ENCODE peak calls at places on chromosomes 1 and 21, in six cellular contexts. N, D, P, B, Z and H are unnamed samples.

GRCh38 chr1:61642475-61643232 is 82.3 kb downstream of the TM2D1 start:
- DNase-seq in P (no peak), Z (no peak), N (no peak), D (no peak), B (no peak), H (peak; percentile 9)

GRCh38 chr1:113153116-113153803 is 80.3 kb downstream of the LRIG2 start:
- DNase-seq in Z (peak; percentile 45), D (no peak), N (no peak), P (no peak), B (no peak), H (no peak)

GRCh38 chr21:46636550-46637289 is 1.2 kb downstream of the PRMT2 start:
- DNase-seq in Z (no peak), P (no peak), B (no peak), D (no peak), N (no peak), H (no peak)

GRCh38 chr1:183241446-183241845 is 55.4 kb downstream of the LAMC2 start:
- DNase-seq in D (no peak), P (no peak), N (no peak), B (no peak), Z (peak; percentile 66), H (no peak)

GRCh38 chr1:3630161-3630611 is 5.4 kb downstream of the TPRG1L start:
- DNase-seq in P (no peak), N (no peak), Z (no peak), B (no peak), D (no peak), H (no peak)

GRCh38 chr1:43008106-43008424 is 49.4 kb upstream of the SLC2A1 start:
- DNase-seq in Z (no peak), P (no peak), D (no peak), B (no peak), N (peak; percentile 45), H (no peak)

GRCh38 chr1:117000142-117000541 is 1.4 kb upstream of the CD101 start:
- DNase-seq in P (no peak), B (no peak), D (no peak), Z (no peak), N (no peak), H (no peak)

GRCh38 chr1:155324717-155325595 is 4.3 kb downstream of the RUSC1 start:
- DNase-seq in N (peak; percentile 56), Z (peak; percentile 45), B (peak; percentile 78), P (peak; percentile 67), D (peak; percentile 46), H (peak; percentile 81)

GRCh38 chr1:147167361-147167760 is 4.9 kb downstream of the PRKAB2 start:
- DNase-seq in D (no peak), B (no peak), Z (peak; percentile 96), P (no peak), N (no peak), H (no peak)

GRCh38 chr1:207404849-207405525 is 49.1 kb upstream of the CR2 start:
- DNase-seq in P (no peak), B (no peak), N (no peak), D (no peak), Z (peak; percentile 80), H (peak; percentile 32)

GRCh38 chr21:45379171-45379900 is 25.6 kb upstream of the COL18A1 start:
- DNase-seq in P (peak; percentile 15), N (no peak), B (no peak), Z (no peak), D (peak; percentile 13), H (no peak)

GRCh38 chr1:106447466-106447865 is 609.0 kb upstream of the PRMT6 start:
- DNase-seq in N (no peak), Z (no peak), B (no peak), P (no peak), D (no peak), H (no peak)

GRCh38 chr1:173757666-173758065 is 42.9 kb downstream of the KLHL20 start:
- DNase-seq in N (no peak), P (no peak), B (no peak), D (no peak), Z (no peak), H (no peak)

GRCh38 chr21:37765501-37765900 is 150.8 kb downstream of the KCNJ6 start:
- DNase-seq in D (no peak), P (no peak), B (no peak), N (no peak), Z (no peak), H (no peak)

DNA sequence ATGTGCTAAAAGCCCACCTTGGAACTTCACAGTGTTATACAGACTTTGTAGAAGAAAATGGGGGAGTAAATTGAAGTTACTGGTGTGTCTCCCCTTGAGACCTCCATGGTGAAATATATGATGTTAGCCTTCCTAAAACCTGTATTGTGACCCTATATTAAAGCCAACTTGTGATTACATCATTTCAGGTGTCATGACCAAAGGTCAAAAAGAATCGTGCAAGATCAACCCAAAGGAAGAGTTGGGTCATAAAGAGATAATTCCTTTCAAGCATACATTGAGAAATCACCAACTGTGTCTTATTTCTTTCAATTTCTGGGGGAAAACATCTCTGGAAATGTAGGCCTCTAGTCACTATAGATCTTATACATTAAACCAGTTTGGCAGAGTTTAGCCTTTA is 34.6 kb downstream of the GNAT2 start:
- DNase-seq in B (no peak), D (no peak), N (no peak), P (no peak), Z (no peak), H (no peak)
- TF ChIP-seq CTCF in B (no peak), D (no peak), N (no peak), P (no peak), Z (no peak), H (no peak)

GRCh38 chr21:32626633-32627196 is 14.5 kb upstream of the CFAP298 start:
- DNase-seq in D (no peak), N (no peak), B (no peak), Z (peak; percentile 71), P (no peak), H (no peak)

DNA sequence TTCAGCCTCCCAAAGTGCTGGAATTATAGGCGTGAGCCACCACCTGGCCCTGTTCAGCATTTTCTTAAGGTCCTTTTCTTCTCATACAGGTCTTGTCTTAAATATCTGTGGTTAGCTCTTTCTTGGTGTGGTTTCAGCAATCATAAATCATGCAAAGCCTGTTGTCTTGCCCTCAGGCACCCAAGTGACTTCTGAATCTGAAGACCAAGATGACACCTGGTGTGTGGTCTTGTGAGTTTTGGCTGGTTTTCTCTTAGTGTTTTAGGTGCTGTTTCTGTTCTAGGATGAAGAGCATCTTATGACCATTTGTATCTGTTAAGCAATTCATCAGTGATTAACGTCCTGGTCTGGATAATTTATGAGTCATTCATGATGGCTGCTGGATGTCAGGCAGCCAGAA is 12.5 kb upstream of the CFAP298 start:
- DNase-seq in Z (peak; percentile 49), N (no peak), P (no peak), B (no peak), D (no peak), H (no peak)
- TF ChIP-seq CTCF in Z (no peak), N (no peak), P (no peak), B (no peak), D (no peak), H (no peak)

DNA sequence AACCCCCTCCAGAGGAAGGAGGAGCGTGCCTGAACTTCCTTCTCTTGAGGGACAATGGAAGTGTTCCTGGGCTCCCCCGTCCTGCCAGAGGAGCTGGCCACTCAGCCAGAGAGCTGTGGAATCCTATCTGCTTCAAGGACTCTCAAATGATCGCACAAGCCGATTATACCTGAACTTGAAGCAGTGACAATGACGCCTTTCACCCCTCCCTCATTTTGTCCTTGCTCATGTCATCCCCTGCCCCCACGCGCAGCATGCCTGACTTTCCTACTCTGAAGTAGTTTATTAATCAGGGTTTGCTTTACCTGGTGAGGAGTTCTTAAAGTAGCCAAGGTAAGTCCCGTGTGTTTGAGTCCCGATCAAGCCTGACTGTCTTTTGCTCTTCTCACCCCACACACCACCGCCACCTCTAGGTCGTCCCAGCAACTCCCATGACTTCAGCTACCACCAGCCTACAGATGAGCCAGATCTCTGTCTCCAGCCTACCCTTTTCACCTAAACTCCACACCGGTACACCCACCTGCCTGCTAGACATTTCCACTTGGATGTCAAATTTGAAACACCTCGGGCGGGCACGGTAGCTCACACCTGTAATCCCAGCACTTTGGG is 25.0 kb upstream of the PRELP start:
- DNase-seq in B (no peak), Z (no peak), D (no peak), N (no peak), P (no peak), H (no peak)
- TF ChIP-seq CTCF in B (no peak), Z (no peak), D (no peak), N (no peak), P (no peak), H (no peak)

GRCh38 chr1:234875328-234875952 is 253.2 kb downstream of the TOMM20 start:
- DNase-seq in P (no peak), N (no peak), D (no peak), B (peak; percentile 75), Z (no peak), H (peak; percentile 24)
- TF ChIP-seq CTCF in P (no peak), N (no peak), D (no peak), B (no peak), Z (no peak), H (no peak)

GRCh38 chr1:237470712-237471310 is 419.9 kb downstream of the ZP4 start:
- DNase-seq in B (peak; percentile 81), D (peak; percentile 59), Z (no peak), N (no peak), P (peak; percentile 76), H (peak; percentile 12)
- TF ChIP-seq CTCF in B (no peak), D (no peak), Z (no peak), N (no peak), P (no peak), H (no peak)

DNA sequence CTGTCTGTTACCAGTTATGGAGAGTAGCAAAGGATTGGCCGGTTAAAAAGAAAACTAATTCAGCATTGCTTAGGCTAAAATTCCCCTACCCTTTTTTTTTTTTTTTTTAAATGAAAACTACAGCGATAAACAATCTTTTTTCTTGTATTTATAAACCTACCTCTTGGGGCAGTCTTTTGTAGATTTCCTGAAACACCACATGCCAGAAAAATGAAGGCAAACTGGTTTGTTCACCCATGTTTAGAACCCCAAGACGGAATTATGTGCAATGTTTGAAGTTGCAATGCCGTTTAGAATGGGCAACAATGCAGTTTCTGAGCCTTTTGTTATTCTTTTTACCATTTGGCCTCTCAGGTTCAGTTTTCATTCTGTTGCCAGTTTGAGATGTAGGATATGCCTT is 59.1 kb downstream of the PRDM2 start:
- DNase-seq in D (no peak), Z (no peak), P (no peak), N (no peak), B (no peak), H (peak; percentile 41)
- TF ChIP-seq CTCF in D (no peak), Z (no peak), P (no peak), N (no peak), B (no peak), H (no peak)

GRCh38 chr1:111802110-111802509 is 46.4 kb downstream of the DDX20 start:
- DNase-seq in Z (no peak), D (peak; percentile 61), B (no peak), N (no peak), P (peak; percentile 81), H (no peak)

GRCh38 chr1:111803951-111804350 is 48.2 kb downstream of the DDX20 start:
- DNase-seq in N (no peak), P (no peak), D (no peak), Z (no peak), B (no peak), H (no peak)

GRCh38 chr1:111798580-111798979 is 42.9 kb downstream of the DDX20 start:
- DNase-seq in Z (no peak), P (no peak), B (no peak), D (no peak), N (no peak), H (no peak)

GRCh38 chr1:111802984-111803383 is 47.3 kb downstream of the DDX20 start:
- DNase-seq in N (no peak), B (no peak), Z (no peak), D (no peak), P (no peak), H (no peak)

GRCh38 chr1:111801071-111801850 is 45.6 kb downstream of the DDX20 start:
- DNase-seq in Z (no peak), P (peak; percentile 85), N (no peak), D (peak; percentile 58), B (no peak), H (peak; percentile 2)
- TF ChIP-seq CTCF in Z (no peak), P (no peak), N (no peak), D (no peak), B (no peak), H (no peak)

GRCh38 chr1:177770096-177770495 is 199.8 kb downstream of the SEC16B start:
- DNase-seq in Z (no peak), D (no peak), B (no peak), P (no peak), N (no peak), H (no peak)
- TF ChIP-seq CTCF in Z (no peak), D (no peak), B (no peak), P (no peak), N (no peak), H (no peak)